ENCODE peak calls at places on chromosome 11, in six cellular contexts. F, A, N, X, K and Q are unnamed samples.

GRCh38 chr11:2213890-2214526 is 42.4 kb upstream of the TH start:
- DNase-seq in N (peak), A (no peak), F (no peak), X (no peak), K (no peak), Q (no peak)

GRCh38 chr11:84089072-84090057 is 803.2 kb upstream of the CCDC90B start:
- DNase-seq in F (no peak), A (no peak), X (no peak), N (no peak), K (peak), Q (no peak)

GRCh38 chr11:119993732-119994131 is 144.2 kb downstream of the TRIM29 start:
- DNase-seq in N (no peak), X (no peak), F (no peak), A (no peak), K (no peak), Q (no peak)

GRCh38 chr11:2186669-2187266 is 15.2 kb upstream of the TH start:
- DNase-seq in X (no peak), A (no peak), K (peak), F (peak), N (no peak), Q (peak)

GRCh38 chr11:64152841-64153691 is 12.8 kb downstream of the MACROD1 start:
- DNase-seq in A (no peak), X (peak), F (peak), N (peak), K (peak), Q (no peak)

GRCh38 chr11:105168457-105168856 is 28.9 kb upstream of the CARD18 start:
- DNase-seq in F (peak), A (no peak), K (peak), X (no peak), N (no peak), Q (no peak)

GRCh38 chr11:2584812-2585565 is 114.8 kb downstream of the KCNQ1OT1 start:
- DNase-seq in N (no peak), A (peak), F (peak), X (no peak), K (no peak), Q (no peak)

GRCh38 chr11:1181858-1182535 is 24.2 kb downstream of the MUC5AC start:
- DNase-seq in N (no peak), K (no peak), F (no peak), X (no peak), A (no peak), Q (no peak)

GRCh38 chr11:61297741-61298140 is 2.6 kb upstream of the VWCE start:
- DNase-seq in K (peak), N (no peak), A (no peak), X (no peak), F (peak), Q (peak)

GRCh38 chr11:13280777-13281176 is 3.2 kb downstream of the BMAL1 start:
- DNase-seq in X (no peak), N (no peak), A (no peak), F (no peak), K (no peak), Q (no peak)

GRCh38 chr11:116935089-116935488 is 97.7 kb upstream of the APOA1 start:
- DNase-seq in N (no peak), A (no peak), X (no peak), K (no peak), F (no peak), Q (no peak)

GRCh38 chr11:134164490-134165370 is 59.0 kb downstream of the NCAPD3 start:
- DNase-seq in A (peak), F (no peak), X (no peak), N (no peak), K (no peak), Q (no peak)

GRCh38 chr11:97909544-97910394 is 1111.0 kb upstream of the CNTN5 start:
- DNase-seq in A (no peak), F (peak), K (peak), X (no peak), N (no peak), Q (peak)

GRCh38 chr11:78414321-78415051 is 3.1 kb downstream of the GAB2 start:
- DNase-seq in A (no peak), N (peak), F (peak), K (peak), X (no peak), Q (peak)

GRCh38 chr11:129364143-129364654 is 11.4 kb upstream of the BARX2 start:
- DNase-seq in K (peak), F (peak), N (peak), A (peak), X (peak), Q (peak)

GRCh38 chr11:14242198-14242597 is 116.8 kb downstream of the RRAS2 start:
- DNase-seq in F (no peak), N (no peak), K (no peak), X (no peak), A (no peak), Q (no peak)

GRCh38 chr11:133399855-133400625 is 132.3 kb downstream of the OPCML start:
- DNase-seq in F (no peak), N (no peak), X (no peak), A (no peak), K (no peak), Q (no peak)

GRCh38 chr11:20592741-20593140 is 6.7 kb upstream of the SLC6A5 start:
- DNase-seq in A (no peak), F (no peak), N (no peak), X (no peak), K (no peak), Q (no peak)

GRCh38 chr11:69317401-69318092 is 23.6 kb downstream of the MYEOV start:
- DNase-seq in X (no peak), N (no peak), K (peak), A (no peak), F (peak), Q (no peak)

GRCh38 chr11:101915811-101916291 is 471 bp downstream of the ANGPTL5 start:
- DNase-seq in X (no peak), K (peak), A (no peak), N (peak), F (peak), Q (peak)

GRCh38 chr11:128207861-128208321 is 379.5 kb downstream of the ETS1 start:
- DNase-seq in F (peak), X (no peak), K (peak), N (no peak), A (no peak), Q (peak)

GRCh38 chr11:128525411-128526243 is 61.7 kb downstream of the ETS1 start:
- DNase-seq in A (no peak), K (no peak), X (no peak), F (no peak), N (no peak), Q (peak)

GRCh38 chr11:13047884-13048283 is 38.8 kb downstream of the RASSF10 start:
- DNase-seq in F (no peak), A (no peak), X (no peak), K (no peak), N (no peak), Q (no peak)

GRCh38 chr11:59263225-59263894 is 50.6 kb upstream of the MPEG1 start:
- DNase-seq in A (no peak), X (no peak), F (no peak), K (no peak), N (no peak), Q (no peak)

GRCh38 chr11:62539238-62539925 is 7.2 kb downstream of the AHNAK start:
- DNase-seq in F (peak), X (peak), A (no peak), N (peak), K (peak), Q (peak)

GRCh38 chr11:72679869-72680268 is 5.6 kb upstream of the PDE2A start:
- DNase-seq in X (no peak), K (no peak), N (no peak), F (no peak), A (no peak), Q (no peak)

GRCh38 chr11:122375687-122376399 is 259.8 kb upstream of the BLID start:
- DNase-seq in N (no peak), A (no peak), F (peak), K (peak), X (peak), Q (peak)

GRCh38 chr11:86523738-86524602 is 148.4 kb downstream of the ME3 start:
- DNase-seq in K (peak), F (peak), A (no peak), N (no peak), X (no peak), Q (peak)

GRCh38 chr11:8331767-8332166 is 68.1 kb upstream of the LMO1 start:
- DNase-seq in K (no peak), A (no peak), X (no peak), N (no peak), F (no peak), Q (no peak)

GRCh38 chr11:64757549-64758329 is 2.0 kb downstream of the PYGM start:
- DNase-seq in X (no peak), K (no peak), F (no peak), A (no peak), N (no peak), Q (no peak)

GRCh38 chr11:88538088-88538487 is 200.6 kb upstream of the CTSC start:
- DNase-seq in N (no peak), X (no peak), F (peak), K (peak), A (no peak), Q (peak)

GRCh38 chr11:58513747-58514367 is 6.0 kb upstream of the OR5B21 start:
- DNase-seq in K (peak), A (no peak), N (no peak), X (no peak), F (peak), Q (peak)

GRCh38 chr11:59158206-59159068 is 13.5 kb upstream of the DTX4 start:
- DNase-seq in N (peak), F (peak), K (peak), X (peak), A (no peak), Q (peak)

GRCh38 chr11:63908631-63909491 is 8.1 kb downstream of the RCOR2 start:
- DNase-seq in F (no peak), K (no peak), N (no peak), A (no peak), X (no peak), Q (no peak)

GRCh38 chr11:54927704-54928103 is 221.1 kb downstream of the OR4A5 start:
- DNase-seq in K (no peak), X (no peak), F (no peak), N (no peak), A (no peak), Q (no peak)

GRCh38 chr11:61279934-61280656 is 15.0 kb downstream of the VWCE start:
- DNase-seq in A (no peak), X (no peak), K (no peak), F (no peak), N (no peak), Q (no peak)

GRCh38 chr11:72820439-72821139 is 6.4 kb downstream of the ATG16L2 start:
- DNase-seq in F (no peak), K (no peak), N (no peak), A (no peak), X (no peak), Q (no peak)